ENCODE peak calls at places on chromosomes 7 and 10, in four cellular contexts. P is keratinocyte, H is astrocyte, S is SK-N-SH. M is an unnamed sample.

GRCh38 chr10:16105082-16105481 is 244.8 kb upstream of the MINDY3 start:
- DNase-seq in P (no peak), H (no peak), S (no peak), M (peak)

GRCh38 chr7:67018940-67019339 is 22.3 kb downstream of the TYW1 start:
- DNase-seq in P (no peak), H (no peak), S (no peak), M (no peak)

GRCh38 chr7:120550494-120551048 is 277.6 kb downstream of the KCND2 start:
- DNase-seq in P (no peak), H (peak), S (no peak), M (peak)

GRCh38 chr10:86401588-86402282 is 35.1 kb upstream of the GRID1 start:
- DNase-seq in P (no peak), H (no peak), S (peak), M (no peak)

GRCh38 chr10:110407301-110408170 is 90.2 kb upstream of the DUSP5 start:
- DNase-seq in P (no peak), H (no peak), S (no peak), M (no peak)

GRCh38 chr7:108210796-108211195 is 80.6 kb upstream of the LAMB4 start:
- DNase-seq in P (no peak), H (no peak), S (no peak), M (peak)

GRCh38 chr10:244227-244626 is 109.0 kb downstream of the ZMYND11 start:
- DNase-seq in P (no peak), H (no peak), S (no peak), M (no peak)

GRCh38 chr10:48598243-48598935 is 6.5 kb downstream of the ARHGAP22 start:
- DNase-seq in P (no peak), H (no peak), S (no peak), M (no peak)

GRCh38 chr7:119046068-119046467 is 821.6 kb downstream of the ANKRD7 start:
- DNase-seq in P (no peak), H (no peak), S (no peak), M (no peak)

GRCh38 chr10:8811201-8811600 is 756.7 kb downstream of the GATA3 start:
- DNase-seq in P (no peak), H (peak), S (no peak), M (peak)

GRCh38 chr10:48517911-48518321 is 87.0 kb downstream of the ARHGAP22 start:
- DNase-seq in P (no peak), H (no peak), S (no peak), M (no peak)

GRCh38 chr10:45592432-45592831 is 80.1 kb downstream of the ZFAND4 start:
- DNase-seq in P (no peak), H (no peak), S (no peak), M (no peak)

GRCh38 chr10:45594276-45595157 is 78.1 kb downstream of the ZFAND4 start:
- DNase-seq in P (peak), H (peak), S (peak), M (peak)

GRCh38 chr10:45591262-45591661 is 81.3 kb downstream of the ZFAND4 start:
- DNase-seq in P (no peak), H (no peak), S (no peak), M (no peak)

GRCh38 chr10:45592926-45593325 is 79.6 kb downstream of the ZFAND4 start:
- DNase-seq in P (no peak), H (no peak), S (no peak), M (no peak)

DNA sequence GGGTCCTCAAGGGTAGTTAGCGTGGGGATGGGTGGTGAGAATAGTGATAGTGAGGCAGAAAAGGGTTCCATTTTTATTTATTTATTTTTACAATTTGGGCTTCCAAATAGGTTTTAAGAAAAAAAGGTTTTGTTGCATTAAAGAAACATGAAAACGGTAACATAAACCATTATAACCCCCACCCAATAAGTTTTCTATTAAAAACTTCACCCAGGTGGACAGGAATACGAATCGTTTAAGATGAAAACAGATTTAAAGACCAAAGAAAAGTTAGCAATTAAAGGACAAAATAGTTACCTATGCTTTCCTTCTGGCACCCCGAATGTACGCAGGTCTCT is 78.7 kb downstream of the ZFAND4 start:
- DNase-seq in P (no peak), H (no peak), S (no peak), M (no peak)
- H2AFZ ChIP-seq in P (peak), H (peak), S (peak), M (peak)

GRCh38 chr7:71491331-71491730 is 359.4 kb downstream of the GALNT17 start:
- DNase-seq in P (no peak), H (no peak), S (no peak), M (no peak)

GRCh38 chr7:71484381-71484780 is 352.4 kb downstream of the GALNT17 start:
- DNase-seq in P (no peak), H (peak), S (no peak), M (no peak)

GRCh38 chr7:71486414-71486813 is 354.5 kb downstream of the GALNT17 start:
- DNase-seq in P (no peak), H (no peak), S (no peak), M (no peak)

GRCh38 chr7:71488308-71488707 is 356.4 kb downstream of the GALNT17 start:
- DNase-seq in P (no peak), H (peak), S (no peak), M (no peak)

DNA sequence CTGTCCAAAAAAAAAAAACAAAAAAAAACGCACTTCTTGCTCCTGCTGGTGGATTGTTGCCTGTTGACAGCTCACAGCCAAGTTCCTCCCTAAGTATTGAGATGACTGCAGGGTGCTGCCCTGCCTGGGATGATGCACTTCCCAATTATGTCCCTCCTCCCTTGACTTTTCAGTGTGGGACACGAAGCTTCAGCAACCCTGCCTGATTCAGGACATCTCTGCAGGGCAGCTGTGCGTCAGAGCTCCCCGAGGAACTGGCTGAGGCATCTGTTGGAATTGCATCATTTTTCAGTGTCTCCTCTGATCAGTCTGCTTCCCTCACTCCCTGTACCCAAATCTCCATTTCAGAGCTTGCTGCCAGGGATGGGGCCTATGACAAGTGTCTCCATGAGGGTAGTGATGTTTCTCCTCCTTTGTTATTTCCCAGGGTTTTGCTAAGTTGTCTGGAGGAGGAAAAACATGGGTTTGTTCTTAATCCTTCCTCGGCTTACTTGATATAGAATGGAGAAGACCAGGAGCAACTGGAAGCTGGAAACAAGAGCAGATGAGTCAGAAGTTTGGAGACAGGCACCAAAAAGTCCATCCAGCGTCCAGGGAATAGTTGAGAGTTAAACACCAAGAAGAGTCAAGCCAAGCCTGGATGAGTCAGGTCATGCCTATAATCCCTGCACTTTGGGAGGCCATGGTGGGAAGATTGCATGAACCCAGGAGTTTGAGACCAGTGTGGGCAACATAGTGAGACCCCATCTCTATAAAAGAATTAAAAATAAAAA is 355.1 kb downstream of the GALNT17 start:
- DNase-seq in P (no peak), H (peak), S (no peak), M (no peak)
- H2AFZ ChIP-seq in P (no peak), H (peak), S (no peak), M (no peak)

GRCh38 chr7:101129603-101130117 is 2.8 kb downstream of the SERPINE1 start:
- DNase-seq in P (no peak), H (no peak), S (no peak), M (no peak)

GRCh38 chr7:101128040-101128834 is 1.3 kb downstream of the SERPINE1 start:
- DNase-seq in P (no peak), H (no peak), S (no peak), M (peak)

GRCh38 chr7:101125989-101126650 is 784 bp upstream of the SERPINE1 start:
- DNase-seq in P (no peak), H (peak), S (no peak), M (peak)

GRCh38 chr7:101126651-101127459 is at the start of gene SERPINE1:
- DNase-seq in P (peak), H (peak), S (peak), M (peak)

DNA sequence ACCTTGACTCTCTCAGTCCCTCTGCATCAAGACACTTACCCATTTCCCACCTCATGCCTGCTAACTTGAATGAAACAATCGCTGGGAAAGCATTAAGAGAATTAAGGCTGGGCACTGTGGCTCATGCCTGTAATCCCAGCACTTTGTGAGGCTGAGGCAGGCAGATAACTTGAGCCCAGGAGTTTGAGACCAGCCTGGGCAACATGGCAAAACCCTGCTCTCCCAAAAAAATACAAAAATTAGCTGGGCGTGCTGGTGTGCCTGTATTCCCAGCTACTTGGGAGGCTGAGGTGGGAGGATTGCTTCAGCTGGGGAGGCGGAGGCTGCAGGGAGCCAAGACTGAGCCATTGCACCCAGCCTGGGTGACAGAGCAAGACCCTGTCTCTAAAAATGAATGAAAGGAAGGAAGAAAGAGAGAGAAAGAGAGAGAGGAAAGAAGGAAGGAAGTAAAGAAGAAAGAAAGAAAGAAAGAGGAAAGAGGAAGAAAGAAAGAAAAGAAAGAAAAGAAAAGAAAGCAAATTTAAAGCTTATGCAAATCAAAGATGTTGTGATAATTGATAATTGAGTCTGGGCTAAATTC is 646 bp downstream of the SERPINE1 start:
- DNase-seq in P (no peak), H (no peak), S (no peak), M (no peak)
- H2AFZ ChIP-seq in P (no peak), H (no peak), S (no peak), M (no peak)

DNA sequence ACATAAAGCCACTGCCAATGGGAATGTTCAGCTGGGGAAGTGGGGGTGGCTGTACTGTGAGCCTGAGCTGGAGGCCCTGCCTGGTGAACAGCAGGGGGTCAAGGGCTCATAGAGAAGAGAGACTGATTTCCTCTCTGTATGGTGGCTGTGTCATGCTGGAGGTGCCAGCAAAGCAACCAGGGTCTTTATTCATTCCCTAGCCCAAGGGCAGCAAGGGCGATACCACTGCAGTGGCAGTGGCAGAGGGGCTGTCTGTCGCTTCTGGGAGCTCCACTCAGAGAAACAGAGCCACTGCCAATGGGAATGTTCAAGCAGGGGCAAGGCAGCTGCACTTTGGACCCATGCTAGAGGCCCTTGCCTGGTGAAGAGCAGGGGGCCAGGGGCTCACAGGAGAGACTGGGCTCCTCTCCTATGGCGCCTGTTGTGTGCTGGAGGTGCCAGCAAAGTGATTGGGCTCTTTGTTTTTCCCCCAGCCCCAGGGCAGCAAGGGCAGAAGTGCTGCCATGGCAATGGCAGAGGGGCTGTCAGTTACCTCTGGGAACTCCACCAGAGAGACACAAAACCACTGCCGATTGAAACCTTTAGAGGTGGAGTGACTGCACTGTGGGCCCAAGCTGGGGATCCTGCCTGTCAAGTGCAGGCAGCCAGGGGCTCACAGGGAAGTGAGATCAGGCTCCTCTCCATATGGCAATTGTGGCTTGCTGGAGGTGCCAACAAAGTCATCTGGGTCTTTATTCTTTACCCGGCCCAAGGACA is 545.1 kb downstream of the SH2D4B start:
- DNase-seq in P (no peak), H (no peak), S (no peak), M (no peak)
- H2AFZ ChIP-seq in P (no peak), H (no peak), S (no peak), M (no peak)

GRCh38 chr10:80390740-80391139 is 17.6 kb upstream of the PRXL2A start:
- DNase-seq in P (no peak), H (no peak), S (no peak), M (no peak)
- H2AFZ ChIP-seq in P (no peak), H (no peak), S (no peak), M (no peak)

DNA sequence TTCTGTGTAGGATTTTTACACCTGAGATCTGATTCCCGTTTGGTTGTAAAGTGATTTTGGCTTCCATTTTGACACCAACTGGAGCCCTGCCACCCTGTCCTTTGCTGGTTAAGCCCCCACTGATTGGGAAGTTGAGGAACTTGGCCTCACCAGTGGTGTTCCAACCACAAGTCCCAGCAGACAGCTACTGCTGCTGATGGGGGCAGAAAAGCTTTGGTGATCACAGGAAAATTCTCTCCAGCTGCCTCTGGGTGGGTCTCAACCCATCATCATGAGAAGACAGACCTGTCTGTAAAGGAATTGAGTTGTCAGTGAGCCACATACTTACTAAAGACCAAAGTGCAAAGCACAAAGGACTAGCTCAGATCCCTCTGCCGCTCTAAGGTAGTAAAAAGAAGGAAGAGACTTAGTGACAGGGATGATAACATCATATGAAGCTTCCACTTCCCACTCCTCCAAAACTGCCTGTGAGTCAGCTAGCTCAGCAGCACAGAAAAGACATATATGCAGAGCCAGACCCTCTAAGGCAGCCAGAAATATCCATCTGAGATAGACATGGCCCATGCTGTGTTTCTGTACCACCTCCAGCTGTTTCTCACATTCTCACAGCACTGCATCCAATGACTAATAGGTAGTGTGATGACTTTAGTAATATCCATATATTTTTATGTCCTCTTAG is 22.4 kb upstream of the LRRC17 start:
- DNase-seq in P (no peak), H (peak), S (no peak), M (no peak)
- H2AFZ ChIP-seq in P (no peak), H (no peak), S (peak), M (no peak)